ENCODE peak calls at places on chromosomes 6 and 20, in six cellular contexts. S is nephron progenitor cell, N is gastrocnemius medialis, M is GM13977, R is tibial artery, D is A673. F is an unnamed sample.

GRCh38 chr20:10316582-10316981 is 98.0 kb downstream of the SNAP25 start:
- DNase-seq in M (no peak), D (peak; percentile 45), S (no peak), N (no peak), R (no peak), F (no peak)

GRCh38 chr6:134063121-134063965 is 10.9 kb upstream of the SLC2A12 start:
- DNase-seq in M (no peak), S (no peak), R (no peak), N (no peak), D (no peak), F (no peak)

GRCh38 chr20:17856837-17857605 is 111.6 kb downstream of the SNX5 start:
- DNase-seq in N (no peak), M (no peak), S (no peak), D (no peak), R (peak; percentile 5), F (no peak)

GRCh38 chr6:106160189-106160588 is 74.1 kb downstream of the PRDM1 start:
- DNase-seq in M (no peak), R (no peak), S (no peak), D (no peak), N (no peak), F (no peak)

GRCh38 chr6:33949877-33950831 is 146.4 kb upstream of the MLN start:
- DNase-seq in N (no peak), S (no peak), D (no peak), R (no peak), M (no peak), F (no peak)

GRCh38 chr6:56899311-56899710 is 55.6 kb upstream of the BEND6 start:
- DNase-seq in N (no peak), D (no peak), S (no peak), R (no peak), M (no peak), F (no peak)

GRCh38 chr20:13694420-13695150 is 55.9 kb upstream of the TASP1 start:
- DNase-seq in D (no peak), R (no peak), N (no peak), S (no peak), M (no peak), F (no peak)

GRCh38 chr6:14066782-14067406 is 50.7 kb upstream of the CD83 start:
- DNase-seq in N (no peak), M (peak; percentile 64), S (peak; percentile 22), R (no peak), D (peak; percentile 84), F (peak; percentile 64)

GRCh38 chr6:46410330-46410953 is 80.8 kb downstream of the RCAN2 start:
- DNase-seq in D (peak; percentile 49), N (peak; percentile 28), S (no peak), M (peak; percentile 68), R (peak; percentile 22), F (peak; percentile 75)

GRCh38 chr6:7777062-7777461 is 51.2 kb downstream of the BMP6 start:
- DNase-seq in N (no peak), R (no peak), D (no peak), M (no peak), S (no peak), F (no peak)

GRCh38 chr20:13995841-13996240 is 525 bp downstream of the MACROD2 start:
- DNase-seq in N (peak; percentile 36), D (peak; percentile 14), S (peak; percentile 61), R (no peak), M (no peak), F (no peak)

GRCh38 chr6:34071884-34072379 is 74.0 kb downstream of the GRM4 start:
- DNase-seq in M (no peak), S (no peak), D (no peak), R (no peak), N (no peak), F (no peak)

GRCh38 chr6:21438237-21438985 is 155.1 kb upstream of the SOX4 start:
- DNase-seq in R (no peak), S (no peak), D (no peak), N (no peak), M (peak; percentile 87), F (peak; percentile 85)

DNA sequence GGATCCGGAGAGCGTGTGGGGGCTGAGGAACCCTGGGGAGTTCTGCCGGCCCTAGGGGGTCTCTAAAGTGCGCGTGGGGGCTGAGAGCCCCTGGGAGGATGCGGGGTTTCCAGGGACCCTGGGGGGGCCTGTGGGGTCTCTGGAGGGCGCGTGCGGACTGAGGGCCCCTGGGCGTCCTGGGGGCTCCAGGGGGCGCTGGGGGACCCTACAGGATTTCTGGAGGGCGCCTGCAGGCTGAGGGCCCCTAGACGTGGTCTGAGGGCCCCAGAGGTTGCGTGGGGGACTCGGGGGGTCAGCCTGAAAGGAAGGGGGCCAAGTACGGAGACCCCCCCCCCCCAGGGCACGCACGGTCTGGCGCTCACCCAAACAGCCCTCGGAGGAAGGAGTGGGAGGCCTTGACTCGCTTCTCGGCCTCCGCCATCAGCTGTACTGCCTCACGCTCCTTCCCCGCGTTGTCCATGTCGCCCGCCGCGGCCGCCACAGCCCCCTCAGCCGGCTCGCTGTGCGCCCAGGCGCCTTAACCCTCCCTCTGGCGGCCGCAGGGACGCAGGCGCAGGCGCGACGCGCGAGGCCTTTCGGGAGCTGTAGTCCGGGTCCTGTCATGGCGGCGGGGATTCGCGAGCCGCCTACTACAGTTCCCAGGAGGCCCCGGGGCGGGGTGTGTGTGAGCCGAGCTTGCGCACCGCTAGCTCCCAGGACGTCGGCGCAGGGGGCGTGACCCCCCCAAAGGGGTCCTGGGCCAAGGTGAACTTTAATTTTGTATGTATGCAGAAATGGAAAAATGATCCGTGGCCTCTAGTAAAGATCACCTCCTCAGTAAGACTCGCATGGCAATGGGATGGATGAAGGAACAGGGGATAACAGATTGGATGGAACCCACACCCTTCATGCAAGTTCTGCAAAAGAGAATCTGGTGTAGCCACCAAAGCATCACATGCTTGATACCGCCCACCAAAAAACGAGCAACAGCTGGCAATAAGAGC is at the start of gene NAPB:
- DNase-seq in M (peak; percentile 96), R (peak; percentile 94), S (peak; percentile 93), D (peak; percentile 97), N (peak; percentile 92), F (peak; percentile 97)
- TF ChIP-seq CTCF in M (peak; percentile 21), R (peak; percentile 75), S (peak; percentile 12), D (peak; percentile 28), N (peak; percentile 92), F (peak; percentile 32)

DNA sequence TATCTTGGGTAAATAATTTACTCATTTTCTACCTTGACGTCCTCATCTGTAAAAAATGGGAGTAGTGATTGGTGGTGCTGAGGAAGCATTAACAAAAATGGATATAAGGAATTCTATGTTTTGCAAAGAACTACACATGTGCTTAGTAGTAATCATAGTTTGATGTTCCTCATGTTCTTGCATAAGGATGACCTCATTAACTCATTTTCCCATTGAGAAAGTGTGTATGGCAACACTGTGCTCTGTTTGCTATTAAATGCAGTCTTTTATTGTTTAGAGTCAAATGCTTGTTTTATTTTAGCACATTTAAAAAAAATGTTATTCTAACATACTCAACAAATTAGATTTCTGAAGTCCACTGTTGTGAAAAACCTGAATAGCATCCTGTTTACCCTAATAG is 211.2 kb upstream of the RSPO3 start:
- DNase-seq in S (no peak), N (no peak), M (no peak), D (no peak), R (no peak), F (no peak)
- TF ChIP-seq CTCF in S (no peak), N (no peak), M (no peak), D (no peak), R (no peak), F (no peak)

DNA sequence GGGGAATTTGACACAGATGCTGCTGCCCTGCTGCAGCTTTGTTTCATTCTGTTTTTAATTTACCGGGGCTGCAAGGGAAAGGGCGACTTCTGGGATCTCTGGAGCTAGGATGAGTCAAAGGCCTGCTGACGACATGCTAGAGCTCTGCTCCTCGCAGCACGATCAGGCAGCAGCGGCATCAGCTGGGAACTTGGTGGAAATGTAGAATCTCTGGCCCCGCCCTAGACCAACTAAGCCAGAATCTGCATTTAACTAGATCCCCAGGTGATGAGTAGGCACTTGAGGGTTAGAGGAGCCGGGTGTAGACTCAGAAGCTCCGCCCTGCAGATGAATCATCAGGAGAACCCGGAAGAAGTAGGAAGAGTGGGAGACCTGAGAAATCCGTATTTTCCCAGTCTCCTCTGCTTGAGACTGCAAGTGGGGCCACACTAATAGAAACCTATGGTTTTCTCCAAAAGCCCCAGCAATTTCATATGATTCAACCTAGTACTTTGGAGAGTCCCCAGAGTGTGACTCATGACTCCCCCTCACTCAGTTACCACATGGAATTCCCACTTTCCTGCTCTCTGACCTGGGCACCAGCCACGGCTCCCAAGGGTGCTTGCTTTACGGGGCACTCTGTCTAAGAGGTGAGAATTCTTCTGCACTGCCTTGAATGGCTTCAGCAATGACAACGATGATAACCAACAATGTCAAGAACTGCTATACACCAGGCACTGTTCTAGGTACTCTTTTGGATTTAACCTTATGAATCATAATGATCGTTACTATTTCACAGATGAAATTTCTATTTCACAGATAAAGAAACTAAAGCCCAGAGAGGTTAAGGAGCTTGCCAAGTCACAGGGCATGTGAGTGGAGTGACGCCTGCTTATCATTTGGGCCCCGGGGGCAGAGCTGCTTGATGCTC is 18.1 kb downstream of the TUBB2B start:
- DNase-seq in D (peak; percentile 82), N (peak; percentile 47), M (no peak), R (peak; percentile 57), S (no peak), F (peak; percentile 56)
- TF ChIP-seq CTCF in D (no peak), N (no peak), M (peak; percentile 40), R (no peak), S (no peak), F (no peak)

DNA sequence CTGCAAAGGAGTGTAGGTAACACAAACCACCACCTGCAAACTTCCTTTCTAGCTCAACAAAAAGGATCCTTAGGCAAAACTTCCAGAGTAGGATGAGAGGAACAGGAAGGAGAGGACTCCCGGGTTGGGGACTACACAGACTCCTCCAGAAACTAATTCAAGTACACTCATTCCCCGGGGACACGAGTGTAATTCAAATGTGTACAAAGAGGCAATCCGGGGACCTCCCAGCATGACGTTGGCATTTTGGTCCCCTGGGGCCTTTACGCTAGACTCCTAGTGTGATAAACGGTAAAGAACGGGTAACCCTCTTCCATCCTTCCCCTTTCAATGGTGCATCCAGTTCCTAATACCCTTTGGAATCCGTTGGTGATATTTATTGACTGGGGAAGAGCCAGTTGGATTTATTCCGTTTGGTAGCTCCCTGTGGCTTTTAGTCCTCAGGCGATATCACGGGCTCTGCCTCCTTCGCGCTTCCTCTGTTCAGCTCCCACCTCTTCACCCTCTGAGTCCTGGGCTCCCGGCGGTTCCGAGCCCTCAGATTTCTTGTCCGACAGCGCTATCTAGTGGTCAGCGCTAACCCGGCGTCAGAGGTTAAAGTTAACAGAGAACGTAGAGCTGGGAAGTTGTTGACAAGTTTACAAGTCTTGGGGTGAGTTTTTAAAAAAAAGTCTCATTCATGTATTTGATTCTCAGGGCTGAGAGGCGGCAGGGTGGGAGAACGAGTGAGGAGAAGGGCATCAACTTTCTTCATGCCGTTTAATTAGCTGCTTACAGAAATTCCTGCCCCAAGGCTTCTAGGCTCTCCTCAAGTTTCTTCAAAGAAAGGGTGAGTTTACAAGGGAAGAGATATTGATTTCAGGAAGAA is 2.9 kb upstream of the COL12A1 start:
- DNase-seq in D (peak; percentile 91), N (peak; percentile 71), S (peak; percentile 93), M (peak; percentile 72), R (peak; percentile 92), F (peak; percentile 75)
- TF ChIP-seq CTCF in D (peak; percentile 95), N (peak; percentile 87), S (peak; percentile 88), M (peak; percentile 95), R (peak; percentile 85), F (peak; percentile 90)

GRCh38 chr6:165488624-165489295 is 174.3 kb downstream of the PDE10A start:
- DNase-seq in M (no peak), D (no peak), S (no peak), R (no peak), N (no peak), F (no peak)
- TF ChIP-seq CTCF in M (peak; percentile 7), D (no peak), S (no peak), R (no peak), N (no peak), F (no peak)

GRCh38 chr6:37218061-37218460 is 39.5 kb upstream of the TBC1D22B start:
- DNase-seq in D (no peak), N (no peak), S (no peak), M (no peak), R (no peak), F (no peak)
- TF ChIP-seq CTCF in D (no peak), N (no peak), S (no peak), M (no peak), R (no peak), F (no peak)